ENCODE peak calls at places on chromosomes 2 and 18, in four cellular contexts. V, M, U and G are unnamed samples.

GRCh38 chr2:61165946-61166345 is 4.0 kb downstream of the C2orf74 start:
- DNase-seq in V (no peak), M (peak; percentile 12), U (no peak), G (peak; percentile 16)

GRCh38 chr2:53397085-53397484 is 370.5 kb upstream of the CHAC2 start:
- DNase-seq in V (no peak), M (no peak), U (no peak), G (no peak)

GRCh38 chr2:46493241-46493970 is 14.0 kb downstream of the TMEM247 start:
- DNase-seq in V (no peak), M (peak; percentile 70), U (no peak), G (peak; percentile 65)

GRCh38 chr2:238260879-238261278 is 21.0 kb upstream of the HES6 start:
- DNase-seq in V (no peak), M (peak; percentile 15), U (no peak), G (no peak)

GRCh38 chr2:51013060-51013746 is 18.7 kb downstream of the NRXN1 start:
- DNase-seq in V (peak; percentile 33), M (no peak), U (no peak), G (no peak)

GRCh38 chr2:236633219-236633570 is 63.6 kb downstream of the ACKR3 start:
- DNase-seq in V (no peak), M (no peak), U (no peak), G (no peak)

GRCh38 chr2:157254041-157254440 is 3.5 kb upstream of the GALNT5 start:
- DNase-seq in V (no peak), M (no peak), U (no peak), G (no peak)

GRCh38 chr2:7950035-7950612 is 731.7 kb upstream of the ID2 start:
- DNase-seq in V (no peak), M (peak; percentile 14), U (no peak), G (peak; percentile 54)

GRCh38 chr2:28088970-28089369 is 198.4 kb downstream of the BABAM2 start:
- DNase-seq in V (no peak), M (peak; percentile 81), U (no peak), G (peak; percentile 61)

GRCh38 chr2:111049792-111050640 is 70.7 kb upstream of the BCL2L11 start:
- DNase-seq in V (no peak), M (peak; percentile 6), U (no peak), G (no peak)

GRCh38 chr2:44110444-44110843 is 58.2 kb upstream of the PPM1B start:
- DNase-seq in V (no peak), M (no peak), U (no peak), G (no peak)

GRCh38 chr18:11293794-11294193 is 144.4 kb upstream of the PIEZO2 start:
- DNase-seq in V (no peak), M (no peak), U (no peak), G (no peak)

GRCh38 chr2:128746356-128746755 is 427.7 kb upstream of the HS6ST1 start:
- DNase-seq in V (no peak), M (peak; percentile 97), U (no peak), G (no peak)

GRCh38 chr2:24914713-24915112 is 5.3 kb downstream of the ADCY3 start:
- DNase-seq in V (no peak), M (no peak), U (no peak), G (no peak)

GRCh38 chr2:42764096-42764495 is at the start of gene OXER1:
- DNase-seq in V (no peak), M (no peak), U (no peak), G (no peak)

DNA sequence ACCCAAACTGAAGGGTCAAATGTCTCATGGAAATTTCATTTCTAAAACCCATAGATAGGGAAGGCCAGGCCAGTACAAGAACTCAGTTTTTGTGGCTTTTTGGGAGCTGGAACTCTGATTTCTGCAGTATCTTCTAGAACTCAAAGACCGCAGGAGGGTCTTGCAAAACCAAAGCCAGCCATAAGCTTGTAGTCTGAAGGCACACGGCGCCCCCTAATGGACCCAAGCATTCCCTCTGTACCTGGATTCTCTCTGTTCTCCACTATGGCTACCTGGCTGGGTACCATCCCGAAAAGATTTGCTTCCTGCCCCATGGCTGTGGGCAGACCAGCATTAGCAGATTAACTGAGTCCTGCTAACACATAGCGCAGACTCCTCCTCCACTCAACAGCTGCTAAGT is 229.0 kb upstream of the SLC14A2 start:
- DNase-seq in V (peak; percentile 81), M (no peak), U (no peak), G (peak; percentile 48)
- TF ChIP-seq CTCF in V (peak; percentile 79), M (peak; percentile 43), U (no peak), G (peak; percentile 61)

DNA sequence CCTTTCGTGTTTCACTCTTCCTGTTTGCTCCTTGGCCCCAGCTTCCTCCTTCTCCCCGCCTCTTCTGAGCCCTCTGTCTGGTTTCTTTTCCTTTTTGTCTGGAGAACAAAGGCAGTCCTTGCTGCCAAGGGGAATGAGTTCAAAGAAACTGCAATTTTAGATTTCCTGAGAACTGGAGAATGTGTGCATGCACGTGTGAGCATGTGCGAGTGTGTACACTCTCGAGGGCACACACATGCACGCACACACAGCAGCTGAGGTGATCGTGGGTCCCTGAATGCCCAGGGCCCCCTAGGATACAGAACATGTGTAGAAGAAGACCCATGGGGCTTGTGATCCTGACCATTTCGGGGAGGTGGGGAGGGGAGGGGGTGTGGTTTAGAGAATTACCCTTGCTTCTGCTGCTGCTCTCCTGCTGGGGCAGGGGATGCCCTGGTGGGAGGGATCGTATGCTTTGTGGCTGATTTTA is 151.8 kb downstream of the DYSF start:
- DNase-seq in V (peak; percentile 23), M (no peak), U (no peak), G (no peak)
- H3K4me3 ChIP-seq in V (no peak overlapping the region), M (no peak overlapping the region), U (no peak overlapping the region), G (no peak overlapping the region)

GRCh38 chr2:172862077-172862476 is 126.4 kb downstream of the RAPGEF4 start:
- DNase-seq in V (no peak), M (no peak), U (no peak), G (no peak)

GRCh38 chr2:172864182-172864581 is 128.5 kb downstream of the RAPGEF4 start:
- DNase-seq in V (peak; percentile 79), M (no peak), U (no peak), G (no peak)

GRCh38 chr2:172863341-172863740 is 127.7 kb downstream of the RAPGEF4 start:
- DNase-seq in V (no peak), M (no peak), U (no peak), G (no peak)

GRCh38 chr2:172861632-172862031 is 126.0 kb downstream of the RAPGEF4 start:
- DNase-seq in V (no peak), M (no peak), U (no peak), G (no peak)

GRCh38 chr2:172865422-172865821 is 129.8 kb downstream of the RAPGEF4 start:
- DNase-seq in V (no peak), M (no peak), U (no peak), G (no peak)
- TF ChIP-seq CTCF in V (peak; percentile 44), M (peak; percentile 16), U (no peak), G (peak; percentile 31)

DNA sequence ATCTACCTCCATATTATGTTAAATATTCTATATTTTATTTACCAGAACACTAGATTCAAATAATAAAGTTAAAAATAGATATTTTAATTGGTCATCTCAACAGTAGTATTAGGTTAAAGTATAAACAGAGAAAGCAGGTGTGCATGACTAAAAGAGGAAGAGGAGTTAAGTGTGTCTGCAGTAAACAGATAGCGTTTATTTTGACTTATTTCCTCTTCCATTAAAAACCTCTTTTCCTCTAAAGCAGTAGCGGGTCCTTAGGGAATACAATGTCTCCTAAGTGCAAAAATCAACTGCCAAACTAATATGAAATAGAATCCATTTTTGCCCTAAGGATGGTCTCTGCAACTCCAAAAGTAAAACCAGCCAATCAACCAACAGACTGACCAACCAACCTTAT is 27.7 kb downstream of the EIF2AK3 start:
- DNase-seq in V (no peak), M (no peak), U (no peak), G (no peak)
- H3K4me3 ChIP-seq in V (no peak overlapping the region), M (no peak overlapping the region), U (no peak overlapping the region), G (no peak overlapping the region)

GRCh38 chr18:79416022-79416676 is 20.4 kb downstream of the NFATC1 start:
- DNase-seq in V (no peak), M (no peak), U (no peak), G (no peak)
- TF ChIP-seq CTCF in V (no peak), M (no peak), U (no peak), G (no peak)

GRCh38 chr18:6414118-6414722 is 491 bp downstream of the L3MBTL4 start:
- DNase-seq in V (peak; percentile 67), M (no peak), U (peak; percentile 34), G (no peak)
- H3K4me3 ChIP-seq in V (peak overlapping the region; percentile 78), M (peak overlapping the region; percentile 51), U (peak overlapping the region; percentile 78), G (peak overlapping the region; percentile 41)

GRCh38 chr2:213490087-213490486 is 205.8 kb downstream of the SPAG16 start:
- DNase-seq in V (no peak), M (no peak), U (no peak), G (no peak)
- TF ChIP-seq CTCF in V (peak; percentile 31), M (no peak), U (no peak), G (no peak)

DNA sequence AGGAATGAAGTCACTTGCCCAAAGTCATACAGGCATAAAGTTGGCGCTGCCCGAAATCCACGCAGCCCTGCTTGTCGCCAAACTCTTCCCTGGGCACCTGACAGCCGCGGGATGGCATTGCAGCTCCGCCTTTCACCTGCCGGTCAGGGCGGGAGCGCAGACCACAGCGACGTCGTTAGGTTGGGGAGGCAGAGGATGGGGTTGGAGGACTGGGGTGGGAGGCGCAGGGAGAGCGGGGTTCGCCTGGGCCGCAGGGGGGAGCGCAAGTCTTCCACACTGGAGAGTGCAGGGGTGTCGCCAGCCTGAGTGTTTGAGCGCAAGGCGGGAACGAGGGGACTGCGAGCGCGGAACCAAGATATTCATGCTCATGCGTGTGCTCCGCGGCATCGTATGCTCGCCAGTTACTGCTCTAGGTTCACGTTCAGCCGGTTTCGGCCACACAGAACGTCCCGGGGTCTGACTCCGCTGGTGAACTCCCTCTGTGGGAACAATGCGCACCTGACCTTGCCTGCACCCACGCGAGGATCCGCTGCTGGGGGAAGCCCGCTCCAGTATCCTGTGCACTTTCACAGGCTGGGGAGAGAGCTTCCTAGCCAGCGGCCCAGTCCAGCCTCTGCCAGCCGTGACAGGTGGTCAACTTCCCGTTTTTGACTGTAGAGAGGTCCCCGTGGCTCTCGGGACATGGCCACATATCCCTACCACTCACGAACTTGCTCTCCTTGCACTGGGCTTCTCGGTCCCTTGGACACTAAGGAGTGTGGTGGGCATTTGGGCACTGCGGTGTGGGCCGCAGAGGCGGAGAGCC is 767 bp upstream of the NPPC start:
- DNase-seq in V (peak; percentile 56), M (no peak), U (no peak), G (no peak)
- H3K4me3 ChIP-seq in V (peak overlapping the region; percentile 45), M (peak overlapping the region; percentile 33), U (no peak overlapping the region), G (no peak overlapping the region)

DNA sequence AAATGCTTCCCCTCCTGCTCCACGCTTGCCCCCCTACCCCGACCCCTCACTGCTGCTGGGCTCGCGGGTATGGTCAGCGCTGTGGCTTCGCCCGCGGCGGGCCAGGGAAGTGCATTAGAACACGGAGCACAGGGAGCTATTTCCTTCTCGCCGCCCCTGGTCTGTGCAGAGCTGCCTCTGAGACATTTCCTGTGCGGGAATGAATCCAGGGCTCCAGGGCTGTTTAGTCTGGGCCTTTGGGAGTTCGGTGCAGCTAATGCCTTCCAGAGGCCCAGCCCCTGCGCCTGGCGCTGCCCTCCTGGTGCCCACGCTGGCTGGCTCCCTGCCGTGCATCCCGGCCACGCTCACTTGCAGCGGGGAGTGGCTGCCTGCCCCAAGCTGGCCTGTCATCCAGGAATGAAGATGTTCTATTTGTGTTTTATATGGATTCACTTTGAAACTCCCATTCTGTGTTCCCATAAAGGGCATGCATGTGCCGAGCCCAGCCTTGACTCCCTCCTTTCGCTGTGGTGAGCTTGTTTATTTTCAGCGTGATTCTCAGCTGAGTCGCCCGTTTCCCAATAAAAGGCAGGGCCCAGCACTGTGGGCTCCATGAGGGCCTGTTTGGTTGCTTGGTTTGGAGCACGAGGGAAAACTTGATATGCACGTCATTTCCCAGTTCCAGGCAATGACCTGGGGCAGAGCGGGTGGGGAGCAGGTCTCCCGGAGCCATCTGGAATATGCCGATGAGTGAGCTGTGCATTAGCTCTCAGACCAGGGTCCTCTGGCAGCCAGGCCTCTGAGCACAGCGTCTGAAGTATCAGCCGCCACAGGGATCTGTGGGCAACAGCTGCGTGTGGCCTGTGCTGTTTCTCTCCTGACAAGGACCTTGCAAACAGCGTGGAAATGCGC is 42.7 kb downstream of the SH3RF3 start:
- DNase-seq in V (no peak), M (peak; percentile 97), U (peak; percentile 75), G (peak; percentile 99)
- TF ChIP-seq CTCF in V (no peak), M (no peak), U (no peak), G (peak; percentile 44)